ENCODE peak calls at places on chromosomes 1 and 21, in four cellular contexts. H, N, A and X are unnamed samples.

GRCh38 chr1:185720633-185721272 is 13.4 kb upstream of the HMCN1 start:
- DNase-seq in H (no peak), N (peak; percentile 22), A (peak; percentile 90), X (peak; percentile 64)

GRCh38 chr21:22120616-22121266 is 1122.5 kb downstream of the NCAM2 start:
- DNase-seq in H (no peak), N (peak; percentile 54), A (peak; percentile 16), X (no peak)

GRCh38 chr1:88731475-88731874 is 47.4 kb downstream of the PKN2 start:
- DNase-seq in H (peak; percentile 22), N (no peak), A (peak; percentile 90), X (peak; percentile 88)

GRCh38 chr1:145947551-145947950 is 10.3 kb downstream of the LIX1L start:
- DNase-seq in H (no peak), N (no peak), A (no peak), X (no peak)

GRCh38 chr1:226702957-226703831 is 35.9 kb downstream of the ITPKB start:
- DNase-seq in H (peak; percentile 79), N (peak; percentile 85), A (peak; percentile 74), X (peak; percentile 81)

GRCh38 chr1:117312453-117313138 is 54.7 kb upstream of the MAN1A2 start:
- DNase-seq in H (no peak), N (peak; percentile 21), A (peak; percentile 63), X (no peak)

GRCh38 chr1:24374891-24375786 is 38.4 kb downstream of the STPG1 start:
- DNase-seq in H (no peak), N (peak; percentile 88), A (no peak), X (no peak)

GRCh38 chr1:203627819-203628184 is 1.2 kb downstream of the ATP2B4 start:
- DNase-seq in H (peak; percentile 47), N (peak; percentile 34), A (peak; percentile 47), X (no peak)

GRCh38 chr1:248055261-248055660 is 8.6 kb downstream of the OR2L3 start:
- DNase-seq in H (no peak), N (no peak), A (no peak), X (no peak)

GRCh38 chr1:64484651-64485050 is 14.7 kb downstream of the CACHD1 start:
- DNase-seq in H (no peak), N (no peak), A (no peak), X (peak; percentile 53)

GRCh38 chr1:22745675-22746585 is 35.3 kb downstream of the EPHB2 start:
- DNase-seq in H (peak; percentile 76), N (no peak), A (peak; percentile 55), X (no peak)

GRCh38 chr1:43864111-43865045 is 69.2 kb upstream of the ARTN start:
- DNase-seq in H (no peak), N (no peak), A (no peak), X (no peak)

GRCh38 chr1:200150721-200151120 is 123.2 kb downstream of the NR5A2 start:
- DNase-seq in H (no peak), N (no peak), A (peak; percentile 59), X (peak; percentile 9)

GRCh38 chr1:24362982-24363614 is 43.9 kb downstream of the GRHL3 start:
- DNase-seq in H (no peak), N (no peak), A (peak; percentile 89), X (peak; percentile 98)

GRCh38 chr1:30049748-30050147 is 673.6 kb downstream of the MATN1 start:
- DNase-seq in H (no peak), N (no peak), A (no peak), X (no peak)

GRCh38 chr1:1599919-1600860 is at the start of gene FNDC10:
- DNase-seq in H (no peak), N (peak; percentile 63), A (no peak), X (no peak)

GRCh38 chr1:68010094-68010493 is 40.3 kb downstream of the DIRAS3 start:
- DNase-seq in H (no peak), N (no peak), A (peak; percentile 60), X (no peak)

GRCh38 chr1:54835970-54836369 is 34.8 kb upstream of the TTC22 start:
- DNase-seq in H (no peak), N (no peak), A (no peak), X (no peak)

GRCh38 chr1:16375521-16376359 is 8.7 kb downstream of the SZRD1 start:
- DNase-seq in H (no peak), N (no peak), A (peak; percentile 91), X (no peak)

GRCh38 chr1:232409584-232409983 is 220.3 kb downstream of the SIPA1L2 start:
- DNase-seq in H (no peak), N (no peak), A (no peak), X (no peak)

GRCh38 chr1:163142152-163142551 is 60.6 kb downstream of the RGS5 start:
- DNase-seq in H (no peak), N (no peak), A (no peak), X (no peak)

GRCh38 chr1:216632980-216633379 is 90.2 kb downstream of the ESRRG start:
- DNase-seq in H (no peak), N (peak; percentile 27), A (no peak), X (no peak)

GRCh38 chr1:7261490-7261889 is 476.2 kb downstream of the CAMTA1 start:
- DNase-seq in H (no peak), N (peak; percentile 42), A (no peak), X (no peak)

GRCh38 chr21:44656868-44657267 is 864 bp upstream of the KRTAP12-3 start:
- DNase-seq in H (no peak), N (no peak), A (no peak), X (no peak)
- H3K4me3 ChIP-seq in H (no peak overlapping the region), N (no peak overlapping the region), A (no peak overlapping the region), X (no peak overlapping the region)

GRCh38 chr1:168155910-168156309 is 19.2 kb upstream of the GPR161 start:
- DNase-seq in H (no peak), N (no peak), A (no peak), X (no peak)
- H3K4me3 ChIP-seq in H (no peak overlapping the region), N (no peak overlapping the region), A (no peak overlapping the region), X (no peak overlapping the region)

DNA sequence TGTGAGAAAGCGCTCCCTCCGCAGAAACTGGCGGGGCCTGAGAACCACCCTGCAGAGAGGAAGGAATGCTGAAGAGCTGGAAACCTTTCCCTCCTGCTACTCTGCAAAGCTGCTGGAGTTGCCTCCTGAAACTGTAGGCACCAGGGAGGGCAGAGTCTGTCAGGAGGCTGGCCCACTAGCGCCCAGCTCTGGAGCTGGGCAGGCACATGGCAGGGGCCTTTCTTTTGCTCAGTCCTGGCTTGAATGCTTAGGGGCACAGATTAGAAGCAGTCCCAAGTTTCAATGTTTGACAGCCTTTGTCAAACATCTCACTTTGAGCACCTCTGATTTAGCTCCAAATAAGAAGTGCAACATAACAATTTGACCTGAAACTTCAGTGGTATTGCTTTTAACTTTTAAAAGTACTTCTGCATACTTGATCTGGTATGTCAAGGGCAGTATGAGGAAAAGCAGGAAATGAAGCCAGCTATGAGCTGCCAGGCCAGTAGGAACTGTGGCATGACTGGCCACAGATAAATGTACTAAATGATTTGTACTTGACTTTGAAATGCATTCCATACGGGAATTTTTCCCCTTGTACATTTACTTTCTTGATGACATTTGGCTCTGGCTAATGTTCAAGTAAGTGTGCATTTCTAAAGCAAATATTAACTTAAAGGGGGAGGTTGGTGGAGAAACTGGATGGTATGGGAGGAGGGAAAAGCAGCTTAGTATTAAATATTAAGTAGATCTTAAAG is 7.2 kb downstream of the C1orf116 start:
- DNase-seq in H (no peak), N (peak; percentile 22), A (peak; percentile 71), X (no peak)
- H3K4me3 ChIP-seq in H (no peak overlapping the region), N (no peak overlapping the region), A (no peak overlapping the region), X (no peak overlapping the region)

DNA sequence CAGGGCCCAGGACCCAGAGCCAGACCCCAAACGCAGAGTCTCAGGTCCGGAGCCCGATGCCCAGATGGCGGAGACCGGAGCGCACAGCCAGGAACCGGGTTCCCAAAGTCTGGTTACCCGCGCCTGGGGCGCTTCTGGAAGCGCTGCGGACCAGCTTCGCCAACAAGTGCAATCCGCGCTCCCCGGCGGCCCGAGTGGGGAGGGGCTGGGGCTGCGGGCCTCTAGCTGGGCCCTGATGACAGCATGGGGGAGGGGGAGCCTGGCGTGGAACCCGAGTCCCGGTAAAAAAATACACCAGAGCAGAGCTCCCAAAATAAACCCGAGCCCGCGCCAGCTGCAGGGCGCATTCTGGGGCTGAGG is 494 bp downstream of the NT5C1A start:
- DNase-seq in H (no peak), N (peak; percentile 69), A (no peak), X (no peak)
- H3K4me3 ChIP-seq in H (peak overlapping the region; percentile 54), N (peak overlapping the region; percentile 55), A (peak overlapping the region; percentile 43), X (peak overlapping the region; percentile 27)

DNA sequence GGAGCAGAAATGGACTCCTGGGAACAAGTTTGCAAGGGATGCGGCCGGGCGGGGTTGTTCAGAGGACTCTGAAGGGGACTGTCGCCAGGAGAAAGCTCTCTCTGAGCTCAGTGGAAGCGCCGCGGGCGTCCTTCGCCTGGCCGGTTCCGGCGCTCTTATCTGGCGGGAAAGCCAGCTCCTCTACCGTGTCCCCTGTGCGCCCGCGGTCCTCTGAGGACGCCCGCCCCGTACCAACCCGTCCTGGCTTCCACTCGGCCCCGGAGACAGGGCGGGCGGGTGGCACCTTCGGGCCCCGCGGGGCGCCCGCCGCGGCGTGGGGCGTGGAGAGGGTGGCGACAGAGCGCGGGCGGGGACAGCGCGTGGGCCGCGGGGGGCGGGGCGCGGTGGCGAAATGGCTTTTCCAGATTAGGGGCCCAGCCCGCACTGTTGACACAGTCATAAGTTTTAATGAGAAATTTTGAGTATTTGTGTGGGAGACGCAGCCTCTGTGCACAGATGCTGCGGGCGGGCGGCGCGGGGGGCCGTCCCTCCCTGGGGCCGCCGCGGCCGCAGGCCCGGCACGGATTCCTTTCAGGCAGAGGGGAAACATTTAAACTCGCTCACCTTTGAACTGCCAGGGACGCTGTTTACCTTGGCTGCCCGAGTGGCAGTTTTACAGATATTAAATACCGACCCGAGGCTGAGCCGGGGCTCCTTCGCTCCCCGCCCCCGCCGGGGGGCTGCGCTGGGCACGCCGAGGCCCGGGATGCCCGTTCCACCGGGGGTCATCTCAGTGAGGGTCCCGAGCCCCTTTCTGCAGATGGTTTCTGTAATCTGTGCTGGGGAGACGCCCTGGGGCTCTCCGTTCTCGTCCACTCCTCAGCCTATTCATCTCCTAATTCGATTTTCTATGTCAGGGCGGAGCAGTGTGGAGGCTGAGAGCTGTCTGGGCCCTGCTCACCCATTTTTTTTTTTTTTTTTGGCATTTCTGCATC is 70.4 kb downstream of the FOXD2 start:
- DNase-seq in H (peak; percentile 42), N (peak; percentile 69), A (no peak), X (no peak)
- H3K4me3 ChIP-seq in H (peak overlapping the region; percentile 57), N (peak overlapping the region; percentile 47), A (no peak overlapping the region), X (peak overlapping the region; percentile 26)

DNA sequence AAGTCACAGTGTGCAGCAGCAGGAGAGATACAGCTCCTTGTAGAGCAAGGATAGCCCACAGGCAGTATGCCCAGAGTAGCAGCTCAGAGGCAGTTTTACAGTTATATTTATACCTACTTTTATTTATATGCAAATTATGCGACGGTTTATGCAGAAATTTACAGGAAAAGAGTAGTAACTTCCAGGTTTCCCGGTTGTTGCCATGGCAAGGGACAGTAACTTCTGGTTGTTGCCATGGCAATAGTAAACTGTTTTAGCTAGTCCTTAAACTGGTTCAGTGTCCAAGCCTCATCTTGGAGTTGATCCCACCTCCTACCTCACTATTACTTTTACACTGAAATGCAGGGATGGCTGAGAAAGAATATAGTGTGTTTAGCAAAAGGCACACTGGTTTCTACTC is 344.5 kb upstream of the LYPLAL1 start:
- DNase-seq in H (no peak), N (no peak), A (peak; percentile 39), X (peak; percentile 5)
- H3K4me3 ChIP-seq in H (no peak overlapping the region), N (no peak overlapping the region), A (no peak overlapping the region), X (no peak overlapping the region)